ENCODE peak calls at places on chromosomes 3 and 15, in nine cellular contexts. Q is NCI-H2029 treated with DMSO at 0.1 percent for 48 hours, N is endothelial cell of umbilical vein, B is SW480, Y is WERI-Rb-1, I is K562, V is AG04449, A is Peyer's patch, G is RPMI7951. U is an unnamed sample.

GRCh38 chr3:98612996-98613517 is 19.6 kb upstream of the CPOX start:
- DNase-seq in N (no peak), Y (no peak), V (no peak), B (no peak), Q (no peak), G (peak; percentile 12), I (no peak), A (no peak), U (no peak)

GRCh38 chr3:136343873-136344281 is 93.7 kb downstream of the PCCB start:
- DNase-seq in V (peak; percentile 87), Y (no peak), N (peak; percentile 91), A (peak; percentile 37), I (peak; percentile 57), B (peak; percentile 50), Q (peak; percentile 80), G (peak; percentile 98), U (peak; percentile 70)

GRCh38 chr3:136544532-136544931 is 207.6 kb downstream of the STAG1 start:
- DNase-seq in B (no peak), G (no peak), N (no peak), V (no peak), Y (no peak), Q (no peak), A (no peak), I (no peak), U (no peak)

GRCh38 chr3:88433572-88433971 is 283.8 kb downstream of the C3orf38 start:
- DNase-seq in Q (no peak), N (no peak), I (no peak), A (no peak), V (no peak), B (no peak), G (no peak), Y (no peak), U (no peak)

GRCh38 chr3:28206479-28206878 is 34.9 kb upstream of the CMC1 start:
- DNase-seq in V (no peak), B (no peak), Q (no peak), I (no peak), G (no peak), N (no peak), Y (no peak), A (no peak), U (no peak)

GRCh38 chr3:109900774-109901173 is 563.4 kb upstream of the DPPA4 start:
- DNase-seq in Y (no peak), A (no peak), B (no peak), I (no peak), V (no peak), Q (peak; percentile 64), G (no peak), N (no peak), U (no peak)

GRCh38 chr15:90870354-90871096 is 2.1 kb downstream of the FURIN start:
- DNase-seq in Q (no peak), A (no peak), I (no peak), B (no peak), N (peak; percentile 58), V (no peak), G (peak; percentile 34), Y (no peak), U (no peak)

GRCh38 chr3:52521488-52521824 is 12.2 kb downstream of the NT5DC2 start:
- DNase-seq in G (no peak), N (no peak), I (no peak), A (no peak), B (no peak), Q (no peak), V (no peak), Y (no peak), U (no peak)

U was measured in HTR-8/SVneo.